ENCODE peak calls at places on chromosomes 6 and 20, in eight cellular contexts. One of them, this sample, is unnamed.

GRCh38 chr20:63056236-63057132 is 49.7 kb upstream of the BHLHE23 start:
- DNase-seq in type B pancreatic cell: peak
- DNase-seq in T-helper 17 cell: peak
- DNase-seq in stromal cell of bone marrow: no peak
- DNase-seq in activated CD8-positive, alpha-beta memory T cell treated with anti-CD3 and anti-CD28 coated beads, Interleukin-2, amount 50 U/mL, for 4 hours: no peak
- DNase-seq in germinal center: peak
- DNase-seq in substantia nigra: peak
- DNase-seq in stimulated activated naive B cell treated with anti-CD40 and anti-IgM and Interleukin-4, amounts not matched to agents 10 μg/mL and 1 μg/mL and 100 μg/mL, for 72 hours: no peak
- DNase-seq in this sample: peak

GRCh38 chr6:52511572-52512151 is 65.2 kb downstream of the TRAM2 start:
- DNase-seq in type B pancreatic cell: no peak
- DNase-seq in stromal cell of bone marrow: peak
- DNase-seq in activated CD8-positive, alpha-beta memory T cell treated with anti-CD3 and anti-CD28 coated beads, Interleukin-2, amount 50 U/mL, for 4 hours: no peak
- DNase-seq in stimulated activated naive B cell treated with anti-CD40 and anti-IgM and Interleukin-4, amounts not matched to agents 10 μg/mL and 1 μg/mL and 100 μg/mL, for 72 hours: no peak
- DNase-seq in T-helper 17 cell: no peak
- DNase-seq in substantia nigra: no peak
- DNase-seq in germinal center: no peak
- DNase-seq in this sample: no peak

GRCh38 chr6:134657751-134658522 is 292.0 kb downstream of the ALDH8A1 start:
- DNase-seq in activated CD8-positive, alpha-beta memory T cell treated with anti-CD3 and anti-CD28 coated beads, Interleukin-2, amount 50 U/mL, for 4 hours: no peak
- DNase-seq in stromal cell of bone marrow: no peak
- DNase-seq in stimulated activated naive B cell treated with anti-CD40 and anti-IgM and Interleukin-4, amounts not matched to agents 10 μg/mL and 1 μg/mL and 100 μg/mL, for 72 hours: no peak
- DNase-seq in substantia nigra: no peak
- DNase-seq in type B pancreatic cell: no peak
- DNase-seq in germinal center: no peak
- DNase-seq in T-helper 17 cell: no peak
- DNase-seq in this sample: no peak

GRCh38 chr6:74606488-74607135 is 599.2 kb downstream of the COL12A1 start:
- DNase-seq in substantia nigra: no peak
- DNase-seq in germinal center: no peak
- DNase-seq in stimulated activated naive B cell treated with anti-CD40 and anti-IgM and Interleukin-4, amounts not matched to agents 10 μg/mL and 1 μg/mL and 100 μg/mL, for 72 hours: no peak
- DNase-seq in T-helper 17 cell: no peak
- DNase-seq in stromal cell of bone marrow: peak
- DNase-seq in type B pancreatic cell: no peak
- DNase-seq in activated CD8-positive, alpha-beta memory T cell treated with anti-CD3 and anti-CD28 coated beads, Interleukin-2, amount 50 U/mL, for 4 hours: no peak
- DNase-seq in this sample: no peak

GRCh38 chr6:130675072-130675471 is 152.1 kb upstream of the SMLR1 start:
- DNase-seq in activated CD8-positive, alpha-beta memory T cell treated with anti-CD3 and anti-CD28 coated beads, Interleukin-2, amount 50 U/mL, for 4 hours: no peak
- DNase-seq in germinal center: no peak
- DNase-seq in stromal cell of bone marrow: peak
- DNase-seq in stimulated activated naive B cell treated with anti-CD40 and anti-IgM and Interleukin-4, amounts not matched to agents 10 μg/mL and 1 μg/mL and 100 μg/mL, for 72 hours: no peak
- DNase-seq in substantia nigra: no peak
- DNase-seq in T-helper 17 cell: no peak
- DNase-seq in type B pancreatic cell: no peak
- DNase-seq in this sample: no peak

GRCh38 chr6:37845930-37846329 is 26.4 kb downstream of the ZFAND3 start:
- DNase-seq in germinal center: no peak
- DNase-seq in substantia nigra: no peak
- DNase-seq in type B pancreatic cell: no peak
- DNase-seq in activated CD8-positive, alpha-beta memory T cell treated with anti-CD3 and anti-CD28 coated beads, Interleukin-2, amount 50 U/mL, for 4 hours: no peak
- DNase-seq in stimulated activated naive B cell treated with anti-CD40 and anti-IgM and Interleukin-4, amounts not matched to agents 10 μg/mL and 1 μg/mL and 100 μg/mL, for 72 hours: no peak
- DNase-seq in T-helper 17 cell: no peak
- DNase-seq in stromal cell of bone marrow: no peak
- DNase-seq in this sample: no peak

GRCh38 chr6:69974193-69974592 is 107.8 kb downstream of the COL19A1 start:
- DNase-seq in activated CD8-positive, alpha-beta memory T cell treated with anti-CD3 and anti-CD28 coated beads, Interleukin-2, amount 50 U/mL, for 4 hours: no peak
- DNase-seq in T-helper 17 cell: no peak
- DNase-seq in type B pancreatic cell: no peak
- DNase-seq in germinal center: no peak
- DNase-seq in substantia nigra: peak
- DNase-seq in stromal cell of bone marrow: no peak
- DNase-seq in stimulated activated naive B cell treated with anti-CD40 and anti-IgM and Interleukin-4, amounts not matched to agents 10 μg/mL and 1 μg/mL and 100 μg/mL, for 72 hours: no peak
- DNase-seq in this sample: no peak

GRCh38 chr20:53336892-53337291 is 256.7 kb downstream of the ZNF217 start:
- DNase-seq in T-helper 17 cell: no peak
- DNase-seq in germinal center: no peak
- DNase-seq in activated CD8-positive, alpha-beta memory T cell treated with anti-CD3 and anti-CD28 coated beads, Interleukin-2, amount 50 U/mL, for 4 hours: no peak
- DNase-seq in substantia nigra: no peak
- DNase-seq in stimulated activated naive B cell treated with anti-CD40 and anti-IgM and Interleukin-4, amounts not matched to agents 10 μg/mL and 1 μg/mL and 100 μg/mL, for 72 hours: no peak
- DNase-seq in type B pancreatic cell: no peak
- DNase-seq in stromal cell of bone marrow: no peak
- DNase-seq in this sample: no peak

GRCh38 chr20:49045440-49046086 is 549 bp upstream of the CSE1L start:
- DNase-seq in substantia nigra: no peak
- DNase-seq in germinal center: peak
- DNase-seq in type B pancreatic cell: no peak
- DNase-seq in stimulated activated naive B cell treated with anti-CD40 and anti-IgM and Interleukin-4, amounts not matched to agents 10 μg/mL and 1 μg/mL and 100 μg/mL, for 72 hours: no peak
- DNase-seq in activated CD8-positive, alpha-beta memory T cell treated with anti-CD3 and anti-CD28 coated beads, Interleukin-2, amount 50 U/mL, for 4 hours: no peak
- DNase-seq in T-helper 17 cell: no peak
- DNase-seq in stromal cell of bone marrow: no peak
- DNase-seq in this sample: no peak

This sample was measured in mesenteric fat pad.